ENCODE peak calls at places on chromosomes 4 and X, in seven cellular contexts. J is cardiac muscle cell, E is gastrocnemius medialis, D is AG10803, Y is HCT116, W is fibroblast of villous mesenchyme, Z is adrenal gland. S is an unnamed sample.

GRCh38 chrX:130896816-130897508 is 6.0 kb downstream of the ENOX2 start:
- DNase-seq in E (peak; percentile 16), W (no peak), J (peak; percentile 72), Z (no peak), D (peak; percentile 55), Y (no peak), S (peak; percentile 69)

GRCh38 chr4:6658635-6659075 is 18.2 kb downstream of the MRFAP1 start:
- DNase-seq in E (no peak), Z (peak; percentile 51), Y (no peak), D (peak; percentile 58), J (peak; percentile 72), W (peak; percentile 42), S (peak; percentile 26)

GRCh38 chr4:112766422-112766821 is 129.5 kb downstream of the LARP7 start:
- DNase-seq in E (no peak), Z (peak; percentile 19), W (peak; percentile 26), Y (no peak), D (peak; percentile 48), J (peak; percentile 43), S (peak; percentile 41)

GRCh38 chrX:18290200-18290599 is 64.3 kb downstream of the SCML2 start:
- DNase-seq in Y (no peak), D (peak; percentile 12), Z (no peak), W (no peak), E (no peak), J (peak; percentile 24), S (no peak)

GRCh38 chr4:123418486-123418931 is 21.9 kb downstream of the SPRY1 start:
- DNase-seq in Y (no peak), Z (no peak), E (peak; percentile 48), W (peak; percentile 85), D (peak; percentile 95), J (peak; percentile 95), S (peak; percentile 96)

GRCh38 chr4:55079451-55080173 is 45.8 kb downstream of the KDR start:
- DNase-seq in Z (no peak), D (peak; percentile 44), J (peak; percentile 21), W (no peak), Y (no peak), E (no peak), S (no peak)

GRCh38 chrX:105744946-105745345 is 77.4 kb upstream of the NRK start:
- DNase-seq in Y (no peak), E (no peak), Z (no peak), W (no peak), J (no peak), D (no peak), S (no peak)

GRCh38 chr4:167000141-167000852 is 234.0 kb downstream of the SPOCK3 start:
- DNase-seq in D (no peak), J (no peak), W (peak; percentile 3), E (no peak), Y (peak; percentile 21), Z (no peak), S (no peak)

GRCh38 chrX:56802921-56803848 is 74.1 kb downstream of the NBDY start:
- DNase-seq in Z (peak; percentile 88), J (peak; percentile 72), D (peak; percentile 45), Y (no peak), W (peak; percentile 81), E (peak; percentile 61), S (peak; percentile 75)

GRCh38 chr4:153156263-153156662 is 48.0 kb upstream of the TRIM2 start:
- DNase-seq in D (no peak), Z (no peak), J (peak; percentile 22), W (no peak), Y (no peak), E (no peak), S (no peak)

GRCh38 chrX:30283456-30284200 is 25.6 kb downstream of the NR0B1 start:
- DNase-seq in Z (peak; percentile 28), E (no peak), D (peak; percentile 82), J (peak; percentile 85), W (peak; percentile 86), Y (peak; percentile 75), S (peak; percentile 89)

GRCh38 chr4:158193171-158193749 is 17.0 kb upstream of the TMEM144 start:
- DNase-seq in D (peak; percentile 20), E (no peak), Z (no peak), W (peak; percentile 16), Y (peak; percentile 40), J (peak; percentile 51), S (peak; percentile 52)

GRCh38 chrX:10039821-10040793 is 72.9 kb downstream of the CLDN34 start:
- DNase-seq in Z (no peak), W (peak; percentile 36), Y (no peak), J (no peak), E (no peak), D (peak; percentile 60), S (peak; percentile 36)

GRCh38 chr4:63541828-63542227 is 867.4 kb downstream of the TECRL start:
- DNase-seq in E (no peak), W (no peak), Z (no peak), Y (no peak), J (no peak), D (no peak), S (no peak)

GRCh38 chr4:54315561-54315960 is 86.5 kb downstream of the PDGFRA start:
- DNase-seq in Y (no peak), Z (no peak), D (no peak), W (no peak), E (no peak), J (no peak), S (no peak)

GRCh38 chr4:80767944-80768343 is 262.6 kb upstream of the BMP3 start:
- DNase-seq in J (no peak), W (peak; percentile 0), Z (no peak), D (no peak), Y (no peak), E (no peak), S (no peak)

GRCh38 chrX:24988314-24988713 is 27.5 kb downstream of the ARX start:
- DNase-seq in Y (no peak), W (no peak), D (no peak), J (no peak), Z (no peak), E (no peak), S (no peak)

GRCh38 chr4:138232364-138232763 is 9.8 kb downstream of the SLC7A11 start:
- DNase-seq in Y (no peak), E (no peak), J (no peak), Z (no peak), W (no peak), D (no peak), S (no peak)

GRCh38 chrX:130085551-130085986 is 24.7 kb downstream of the ELF4 start:
- DNase-seq in W (peak; percentile 40), Z (no peak), D (peak; percentile 73), J (peak; percentile 39), E (no peak), Y (no peak), S (peak; percentile 43)

GRCh38 chr4:8229341-8229975 is 30.4 kb downstream of the SH3TC1 start:
- DNase-seq in Y (no peak), W (no peak), J (no peak), E (no peak), Z (no peak), D (no peak), S (no peak)

GRCh38 chrX:10569946-10570345 is 50.4 kb downstream of the MID1 start:
- DNase-seq in J (peak; percentile 39), D (no peak), Z (no peak), W (no peak), Y (no peak), E (no peak), S (peak; percentile 38)

GRCh38 chr4:1351854-1352633 is 5.0 kb downstream of the UVSSA start:
- DNase-seq in W (peak; percentile 73), D (peak; percentile 64), E (peak; percentile 71), Z (peak; percentile 86), J (peak; percentile 80), Y (peak; percentile 50), S (peak; percentile 77)

GRCh38 chr4:108070775-108071174 is 81.1 kb downstream of the HADH start:
- DNase-seq in W (no peak), E (no peak), Y (no peak), Z (no peak), D (no peak), J (no peak), S (no peak)

GRCh38 chrX:111040377-111041017 is 55.5 kb upstream of the PAK3 start:
- DNase-seq in E (no peak), Y (no peak), D (peak; percentile 30), Z (no peak), J (peak; percentile 21), W (peak; percentile 2), S (peak; percentile 25)

GRCh38 chr4:1793940-1794808 is 1.1 kb downstream of the FGFR3 start:
- DNase-seq in Z (no peak), D (no peak), W (peak; percentile 11), E (no peak), Y (no peak), J (no peak), S (peak; percentile 12)

GRCh38 chr4:26462874-26463273 is 27.4 kb downstream of the CCKAR start:
- DNase-seq in W (no peak), J (no peak), Z (no peak), Y (no peak), E (no peak), D (no peak), S (no peak)

GRCh38 chr4:6107886-6108285 is 89.7 kb upstream of the C4orf50 start:
- DNase-seq in Y (no peak), W (no peak), D (no peak), E (no peak), J (no peak), Z (no peak), S (no peak)

GRCh38 chrX:11557120-11557519 is 108.6 kb downstream of the ARHGAP6 start:
- DNase-seq in Z (no peak), Y (no peak), D (peak; percentile 60), E (no peak), W (no peak), J (peak; percentile 40), S (peak; percentile 49)

GRCh38 chr4:122576261-122577188 is 44.3 kb downstream of the IL21 start:
- DNase-seq in Y (peak; percentile 36), E (no peak), D (peak; percentile 45), Z (no peak), J (peak; percentile 74), W (peak; percentile 60), S (peak; percentile 75)

GRCh38 chrX:119758682-119759332 is 419 bp downstream of the SOWAHD start:
- DNase-seq in Y (no peak), E (no peak), J (no peak), Z (peak; percentile 31), D (no peak), W (no peak), S (no peak)
- TF ChIP-seq CTCF in Y (no peak), E (no peak), J (no peak), Z (no peak), D (no peak), W (no peak), S (no peak)

GRCh38 chr4:96170198-96170597 is 330.3 kb downstream of the PDHA2 start:
- DNase-seq in J (no peak), Y (no peak), W (peak; percentile 31), E (no peak), D (no peak), Z (no peak), S (no peak)
- TF ChIP-seq CTCF in J (no peak), Y (peak; percentile 46), W (peak; percentile 68), E (no peak), D (no peak), Z (no peak), S (no peak)

GRCh38 chrX:139020793-139021192 is 309.3 kb upstream of the FGF13 start:
- DNase-seq in J (no peak), Z (no peak), D (peak; percentile 25), E (no peak), W (no peak), Y (no peak), S (no peak)

GRCh38 chrX:139015627-139016026 is 304.1 kb upstream of the FGF13 start:
- DNase-seq in E (no peak), D (no peak), W (no peak), Z (no peak), J (no peak), Y (no peak), S (no peak)
- TF ChIP-seq CTCF in E (no peak), D (no peak), W (no peak), Z (no peak), J (no peak), Y (no peak), S (no peak)

GRCh38 chr4:137180349-137180748 is 351.9 kb downstream of the PCDH18 start:
- DNase-seq in J (peak; percentile 12), E (no peak), Y (peak; percentile 1), Z (no peak), W (no peak), D (no peak), S (no peak)
- TF ChIP-seq CTCF in J (peak; percentile 11), E (no peak), Y (no peak), Z (no peak), W (peak; percentile 18), D (no peak), S (no peak)